ENCODE peak calls at places on chromosome 19, in eight cellular contexts. One of them, this sample, is unnamed.

GRCh38 chr19:861756-862528 is 2.5 kb downstream of the CFD start:
- DNase-seq in PC-3: peak; percentile 41
- DNase-seq in GM13977: peak; percentile 92
- DNase-seq in coronary artery: no peak
- DNase-seq in neural crest cell: peak; percentile 44
- DNase-seq in GM10248: peak; percentile 88
- DNase-seq in AG04450: no peak
- DNase-seq in CD4-positive, alpha-beta T cell: peak; percentile 66
- DNase-seq in this sample: peak; percentile 75

GRCh38 chr19:48487944-48488343 is 18.8 kb downstream of the CYTH2 start:
- DNase-seq in PC-3: peak; percentile 97
- DNase-seq in GM13977: no peak
- DNase-seq in coronary artery: no peak
- DNase-seq in neural crest cell: no peak
- DNase-seq in GM10248: no peak
- DNase-seq in AG04450: no peak
- DNase-seq in CD4-positive, alpha-beta T cell: no peak
- DNase-seq in this sample: peak; percentile 93

GRCh38 chr19:3403489-3404323 is 37.3 kb downstream of the NFIC start:
- DNase-seq in PC-3: no peak
- DNase-seq in GM13977: no peak
- DNase-seq in coronary artery: peak; percentile 99
- DNase-seq in neural crest cell: no peak
- DNase-seq in GM10248: no peak
- DNase-seq in AG04450: peak; percentile 91
- DNase-seq in CD4-positive, alpha-beta T cell: no peak
- DNase-seq in this sample: no peak

GRCh38 chr19:33401683-33402420 is 28.3 kb downstream of the CEBPG start:
- DNase-seq in PC-3: no peak
- DNase-seq in GM13977: peak; percentile 14
- DNase-seq in coronary artery: no peak
- DNase-seq in neural crest cell: no peak
- DNase-seq in GM10248: no peak
- DNase-seq in AG04450: no peak
- DNase-seq in CD4-positive, alpha-beta T cell: no peak
- DNase-seq in this sample: no peak

GRCh38 chr19:49499030-49499670 is 2.9 kb downstream of the RPS11 start:
- DNase-seq in PC-3: no peak
- DNase-seq in GM13977: no peak
- DNase-seq in coronary artery: no peak
- DNase-seq in neural crest cell: no peak
- DNase-seq in GM10248: no peak
- DNase-seq in AG04450: no peak
- DNase-seq in CD4-positive, alpha-beta T cell: no peak
- DNase-seq in this sample: no peak

GRCh38 chr19:56137405-56137804 is 3.7 kb upstream of the ZNF444 start:
- DNase-seq in PC-3: peak; percentile 10
- DNase-seq in GM13977: no peak
- DNase-seq in coronary artery: no peak
- DNase-seq in neural crest cell: no peak
- DNase-seq in GM10248: no peak
- DNase-seq in AG04450: no peak
- DNase-seq in CD4-positive, alpha-beta T cell: no peak
- DNase-seq in this sample: no peak

GRCh38 chr19:13078897-13079541 is 23.6 kb downstream of the LYL1 start:
- DNase-seq in PC-3: no peak
- DNase-seq in GM13977: no peak
- DNase-seq in coronary artery: no peak
- DNase-seq in neural crest cell: no peak
- DNase-seq in GM10248: no peak
- DNase-seq in AG04450: no peak
- DNase-seq in CD4-positive, alpha-beta T cell: no peak
- DNase-seq in this sample: no peak

GRCh38 chr19:19750842-19751790 is 18.2 kb upstream of the ZNF14 start:
- DNase-seq in PC-3: no peak
- DNase-seq in GM13977: no peak
- DNase-seq in coronary artery: peak; percentile 62
- DNase-seq in neural crest cell: no peak
- DNase-seq in GM10248: peak; percentile 16
- DNase-seq in AG04450: no peak
- DNase-seq in CD4-positive, alpha-beta T cell: no peak
- DNase-seq in this sample: no peak

GRCh38 chr19:590750-591098 is 1.0 kb downstream of the HCN2 start:
- DNase-seq in PC-3: no peak
- DNase-seq in GM13977: no peak
- DNase-seq in coronary artery: no peak
- DNase-seq in neural crest cell: no peak
- DNase-seq in GM10248: no peak
- DNase-seq in AG04450: no peak
- DNase-seq in CD4-positive, alpha-beta T cell: no peak
- DNase-seq in this sample: no peak

GRCh38 chr19:49861541-49862410 is 5.6 kb downstream of the PNKP start:
- DNase-seq in PC-3: no peak
- DNase-seq in GM13977: no peak
- DNase-seq in coronary artery: no peak
- DNase-seq in neural crest cell: no peak
- DNase-seq in GM10248: no peak
- DNase-seq in AG04450: no peak
- DNase-seq in CD4-positive, alpha-beta T cell: no peak
- DNase-seq in this sample: no peak

GRCh38 chr19:1098177-1099051 is 3.2 kb upstream of the POLR2E start:
- DNase-seq in PC-3: peak; percentile 85
- DNase-seq in GM13977: no peak
- DNase-seq in coronary artery: no peak
- DNase-seq in neural crest cell: no peak
- DNase-seq in GM10248: no peak
- DNase-seq in AG04450: no peak
- DNase-seq in CD4-positive, alpha-beta T cell: no peak
- DNase-seq in this sample: peak; percentile 39

GRCh38 chr19:18274776-18275356 is 614 bp upstream of the IQCN start:
- DNase-seq in PC-3: peak; percentile 89
- DNase-seq in GM13977: no peak
- DNase-seq in coronary artery: peak; percentile 92
- DNase-seq in neural crest cell: no peak
- DNase-seq in GM10248: no peak
- DNase-seq in AG04450: no peak
- DNase-seq in CD4-positive, alpha-beta T cell: no peak
- DNase-seq in this sample: peak; percentile 78

DNA sequence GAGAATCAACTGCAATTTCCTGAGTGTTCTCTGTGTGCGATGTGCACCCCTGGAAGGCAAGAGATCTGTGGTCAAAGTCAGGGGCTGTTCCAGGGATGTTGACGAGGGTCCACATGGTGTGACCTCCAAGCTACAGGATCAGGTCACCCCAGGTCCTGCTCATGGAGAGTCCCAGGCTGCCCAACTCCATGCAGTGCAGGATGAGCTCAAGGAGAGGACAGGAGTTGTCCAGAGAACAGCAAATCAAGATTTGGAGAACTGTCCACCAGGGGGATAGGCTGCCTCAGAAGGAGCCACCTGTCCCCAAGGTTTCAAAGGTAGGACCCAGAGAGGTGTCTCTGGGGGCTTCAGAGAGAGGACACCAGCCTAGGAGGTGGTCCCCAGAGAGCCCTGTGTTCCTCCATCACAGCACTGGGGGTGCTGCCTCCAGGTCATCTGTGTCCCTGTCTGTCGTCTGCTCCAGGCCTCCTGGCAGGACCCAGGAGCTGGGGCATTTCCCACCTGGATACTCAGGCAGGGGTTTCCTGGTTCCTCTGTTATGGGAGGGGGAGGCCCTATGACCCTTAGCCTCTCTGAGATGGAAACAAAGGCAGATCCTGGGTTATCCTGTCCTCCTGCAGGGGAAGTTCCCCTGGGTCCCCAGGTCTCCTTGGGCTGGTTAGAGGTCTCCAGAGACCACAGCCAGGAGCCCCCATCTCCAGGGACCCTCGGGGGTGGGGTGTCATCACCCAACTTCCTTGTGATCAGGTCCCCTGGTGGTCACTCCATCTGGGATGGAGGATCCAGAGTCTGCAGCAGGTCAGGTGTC is 2.1 kb upstream of the CEACAM7 start:
- DNase-seq in PC-3: no peak
- DNase-seq in GM13977: no peak
- DNase-seq in coronary artery: no peak
- DNase-seq in neural crest cell: no peak
- DNase-seq in GM10248: no peak
- DNase-seq in AG04450: no peak
- DNase-seq in CD4-positive, alpha-beta T cell: no peak
- DNase-seq in this sample: no peak
- TF ChIP-seq CTCF in PC-3: peak; percentile 27
- TF ChIP-seq CTCF in GM13977: no peak
- TF ChIP-seq CTCF in coronary artery: no peak
- TF ChIP-seq CTCF in neural crest cell: no peak
- TF ChIP-seq CTCF in GM10248: no peak
- TF ChIP-seq CTCF in AG04450: no peak
- TF ChIP-seq CTCF in CD4-positive, alpha-beta T cell: no peak
- TF ChIP-seq CTCF in this sample: no peak

DNA sequence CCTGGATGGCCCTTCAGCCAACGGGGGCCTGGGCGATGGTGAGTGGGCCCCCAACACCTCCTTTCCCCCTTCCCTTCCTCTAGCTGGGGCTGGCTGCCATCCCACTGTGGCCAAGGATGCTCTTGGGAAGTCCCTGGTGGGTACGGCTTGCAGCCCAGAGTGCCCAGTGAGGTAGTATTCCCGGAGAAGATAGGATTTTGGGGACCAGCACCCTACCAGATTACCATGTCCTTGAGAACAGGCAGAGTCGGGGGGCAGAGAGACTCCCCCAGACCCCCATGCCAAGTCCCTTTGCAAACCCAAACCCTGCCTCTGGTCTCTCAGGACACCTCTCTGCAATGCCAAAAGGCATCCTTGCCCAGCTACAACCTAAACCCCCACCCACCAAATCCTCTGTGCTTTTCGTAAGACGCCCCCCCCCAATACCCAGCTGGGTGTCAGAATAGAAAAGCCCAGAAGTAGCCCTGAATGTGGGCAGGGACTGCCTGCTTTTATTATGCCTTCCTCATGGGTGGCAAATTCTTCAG is 1.7 kb downstream of the HIF3A start:
- DNase-seq in PC-3: no peak
- DNase-seq in GM13977: no peak
- DNase-seq in coronary artery: no peak
- DNase-seq in neural crest cell: no peak
- DNase-seq in GM10248: no peak
- DNase-seq in AG04450: no peak
- DNase-seq in CD4-positive, alpha-beta T cell: no peak
- DNase-seq in this sample: no peak
- TF ChIP-seq CTCF in PC-3: no peak
- TF ChIP-seq CTCF in GM13977: no peak
- TF ChIP-seq CTCF in coronary artery: no peak
- TF ChIP-seq CTCF in neural crest cell: no peak
- TF ChIP-seq CTCF in GM10248: no peak
- TF ChIP-seq CTCF in AG04450: no peak
- TF ChIP-seq CTCF in CD4-positive, alpha-beta T cell: no peak
- TF ChIP-seq CTCF in this sample: no peak

GRCh38 chr19:28242317-28242927 is 970.5 kb downstream of the UQCRFS1 start:
- DNase-seq in PC-3: no peak
- DNase-seq in GM13977: no peak
- DNase-seq in coronary artery: no peak
- DNase-seq in neural crest cell: peak; percentile 46
- DNase-seq in GM10248: peak; percentile 24
- DNase-seq in AG04450: no peak
- DNase-seq in CD4-positive, alpha-beta T cell: no peak
- DNase-seq in this sample: peak; percentile 5
- TF ChIP-seq CTCF in PC-3: peak; percentile 40
- TF ChIP-seq CTCF in GM13977: peak; percentile 30
- TF ChIP-seq CTCF in coronary artery: no peak
- TF ChIP-seq CTCF in neural crest cell: peak; percentile 69
- TF ChIP-seq CTCF in GM10248: peak; percentile 21
- TF ChIP-seq CTCF in AG04450: peak; percentile 8
- TF ChIP-seq CTCF in CD4-positive, alpha-beta T cell: no peak
- TF ChIP-seq CTCF in this sample: peak; percentile 33

GRCh38 chr19:43105496-43105895 is 23.0 kb upstream of the PSG2 start:
- DNase-seq in PC-3: peak; percentile 40
- DNase-seq in GM13977: no peak
- DNase-seq in coronary artery: no peak
- DNase-seq in neural crest cell: no peak
- DNase-seq in GM10248: no peak
- DNase-seq in AG04450: no peak
- DNase-seq in CD4-positive, alpha-beta T cell: no peak
- DNase-seq in this sample: no peak

GRCh38 chr19:43101950-43102349 is 19.4 kb upstream of the PSG2 start:
- DNase-seq in PC-3: peak; percentile 24
- DNase-seq in GM13977: no peak
- DNase-seq in coronary artery: no peak
- DNase-seq in neural crest cell: no peak
- DNase-seq in GM10248: no peak
- DNase-seq in AG04450: no peak
- DNase-seq in CD4-positive, alpha-beta T cell: no peak
- DNase-seq in this sample: no peak
- TF ChIP-seq CTCF in PC-3: peak; percentile 39
- TF ChIP-seq CTCF in GM13977: no peak
- TF ChIP-seq CTCF in coronary artery: no peak
- TF ChIP-seq CTCF in neural crest cell: no peak
- TF ChIP-seq CTCF in GM10248: no peak
- TF ChIP-seq CTCF in AG04450: no peak
- TF ChIP-seq CTCF in CD4-positive, alpha-beta T cell: no peak
- TF ChIP-seq CTCF in this sample: no peak

GRCh38 chr19:31331536-31331935 is 17.7 kb downstream of the TSHZ3 start:
- DNase-seq in PC-3: no peak
- DNase-seq in GM13977: no peak
- DNase-seq in coronary artery: no peak
- DNase-seq in neural crest cell: no peak
- DNase-seq in GM10248: no peak
- DNase-seq in AG04450: no peak
- DNase-seq in CD4-positive, alpha-beta T cell: no peak
- DNase-seq in this sample: no peak

GRCh38 chr19:31332096-31332495 is 17.1 kb downstream of the TSHZ3 start:
- DNase-seq in PC-3: no peak
- DNase-seq in GM13977: no peak
- DNase-seq in coronary artery: no peak
- DNase-seq in neural crest cell: no peak
- DNase-seq in GM10248: no peak
- DNase-seq in AG04450: no peak
- DNase-seq in CD4-positive, alpha-beta T cell: no peak
- DNase-seq in this sample: no peak

GRCh38 chr19:31330237-31330636 is 19.0 kb downstream of the TSHZ3 start:
- DNase-seq in PC-3: no peak
- DNase-seq in GM13977: no peak
- DNase-seq in coronary artery: no peak
- DNase-seq in neural crest cell: no peak
- DNase-seq in GM10248: no peak
- DNase-seq in AG04450: no peak
- DNase-seq in CD4-positive, alpha-beta T cell: no peak
- DNase-seq in this sample: no peak

GRCh38 chr19:31329819-31330218 is 19.4 kb downstream of the TSHZ3 start:
- DNase-seq in PC-3: no peak
- DNase-seq in GM13977: no peak
- DNase-seq in coronary artery: no peak
- DNase-seq in neural crest cell: no peak
- DNase-seq in GM10248: no peak
- DNase-seq in AG04450: no peak
- DNase-seq in CD4-positive, alpha-beta T cell: no peak
- DNase-seq in this sample: no peak

DNA sequence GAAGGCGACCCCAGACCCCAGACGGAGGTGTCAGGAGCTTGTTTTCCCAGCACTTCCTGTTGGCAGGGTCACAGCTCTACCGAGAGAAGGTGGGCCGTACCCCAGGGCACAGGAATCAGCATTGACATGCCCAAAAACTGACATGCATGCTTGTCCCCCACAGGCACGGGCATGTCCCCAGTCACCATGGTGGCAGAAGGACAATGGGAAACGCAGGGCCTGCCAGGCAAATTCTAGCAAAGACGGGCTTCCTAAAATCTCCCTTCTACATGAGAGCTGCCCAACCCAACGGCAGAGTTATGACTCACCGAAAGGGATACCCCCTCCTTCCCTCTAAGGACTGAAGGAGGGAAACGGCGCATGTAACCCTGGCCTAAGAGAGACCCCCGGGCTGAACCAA is 18.5 kb downstream of the TSHZ3 start:
- DNase-seq in PC-3: no peak
- DNase-seq in GM13977: no peak
- DNase-seq in coronary artery: no peak
- DNase-seq in neural crest cell: no peak
- DNase-seq in GM10248: no peak
- DNase-seq in AG04450: no peak
- DNase-seq in CD4-positive, alpha-beta T cell: no peak
- DNase-seq in this sample: no peak
- TF ChIP-seq CTCF in PC-3: no peak
- TF ChIP-seq CTCF in GM13977: no peak
- TF ChIP-seq CTCF in coronary artery: no peak
- TF ChIP-seq CTCF in neural crest cell: no peak
- TF ChIP-seq CTCF in GM10248: no peak
- TF ChIP-seq CTCF in AG04450: no peak
- TF ChIP-seq CTCF in CD4-positive, alpha-beta T cell: no peak
- TF ChIP-seq CTCF in this sample: no peak